ENCODE peak calls at places on chromosomes 7 and 10, in seven cellular contexts. S is GM12891, K is H1, Z is SK-N-SH, C is K562, Q is HepG2, V is GM12878. T is an unnamed sample.

GRCh38 chr7:34315032-34315431 is 343.0 kb upstream of the NPSR1 start:
- DNase-seq in S (no peak), K (no peak), Z (no peak), C (no peak), Q (no peak), V (no peak), T (no peak)

GRCh38 chr10:79407811-79408795 is 37.3 kb downstream of the ZCCHC24 start:
- DNase-seq in S (no peak), K (no peak), Z (peak; percentile 92), C (no peak), Q (no peak), V (no peak), T (no peak)

GRCh38 chr10:110455440-110455839 is 42.3 kb upstream of the DUSP5 start:
- DNase-seq in S (no peak), K (no peak), Z (no peak), C (no peak), Q (no peak), V (no peak), T (no peak)

GRCh38 chr10:35442006-35442405 is 105.7 kb downstream of the CCNY start:
- DNase-seq in S (no peak), K (no peak), Z (no peak), C (no peak), Q (no peak), V (no peak), T (no peak)

GRCh38 chr7:2825595-2826227 is 18.4 kb downstream of the GNA12 start:
- DNase-seq in S (no peak), K (no peak), Z (no peak), C (no peak), Q (no peak), V (no peak), T (no peak)

GRCh38 chr10:689433-690226 is at the start of gene DIP2C:
- DNase-seq in S (no peak), K (peak; percentile 71), Z (peak; percentile 99), C (no peak), Q (peak; percentile 16), V (no peak), T (no peak)

GRCh38 chr10:100642295-100642994 is 102.9 kb upstream of the PAX2 start:
- DNase-seq in S (no peak), K (no peak), Z (no peak), C (no peak), Q (no peak), V (no peak), T (no peak)

GRCh38 chr7:98827258-98827657 is 42.6 kb downstream of the TMEM130 start:
- DNase-seq in S (no peak), K (no peak), Z (no peak), C (no peak), Q (no peak), V (no peak), T (no peak)

GRCh38 chr7:485188-486081 is 34.2 kb downstream of the PDGFA start:
- DNase-seq in S (no peak), K (no peak), Z (no peak), C (peak; percentile 60), Q (no peak), V (no peak), T (no peak)

GRCh38 chr7:24981544-24981951 is 1.6 kb upstream of the OSBPL3 start:
- DNase-seq in S (no peak), K (peak; percentile 56), Z (peak; percentile 70), C (no peak), Q (no peak), V (no peak), T (no peak)

GRCh38 chr10:77634939-77635338 is 2.7 kb downstream of the KCNMA1 start:
- DNase-seq in S (no peak), K (no peak), Z (no peak), C (no peak), Q (no peak), V (no peak), T (no peak)

GRCh38 chr10:4062072-4062471 is 277.1 kb upstream of the KLF6 start:
- DNase-seq in S (no peak), K (no peak), Z (no peak), C (no peak), Q (no peak), V (no peak), T (no peak)

GRCh38 chr7:49297958-49298357 is 373.6 kb downstream of the CDC14C start:
- DNase-seq in S (no peak), K (no peak), Z (no peak), C (no peak), Q (no peak), V (no peak), T (no peak)

GRCh38 chr10:88205842-88206446 is 342.5 kb downstream of the PTEN start:
- DNase-seq in S (no peak), K (no peak), Z (no peak), C (no peak), Q (no peak), V (peak; percentile 26), T (no peak)

GRCh38 chr10:131243076-131243475 is 68.4 kb downstream of the TCERG1L start:
- DNase-seq in S (no peak), K (no peak), Z (no peak), C (no peak), Q (no peak), V (no peak), T (no peak)

GRCh38 chr7:31373337-31374289 is 33.1 kb upstream of the NEUROD6 start:
- DNase-seq in S (peak; percentile 22), K (peak; percentile 76), Z (peak; percentile 52), C (peak; percentile 54), Q (peak; percentile 34), V (no peak), T (peak; percentile 20)

GRCh38 chr7:50657341-50657873 is 92.2 kb upstream of the DDC start:
- DNase-seq in S (no peak), K (no peak), Z (no peak), C (no peak), Q (no peak), V (no peak), T (no peak)

GRCh38 chr10:47115322-47115721 is 184.7 kb upstream of the GDF10 start:
- DNase-seq in S (no peak), K (peak; percentile 26), Z (no peak), C (no peak), Q (no peak), V (no peak), T (no peak)

DNA sequence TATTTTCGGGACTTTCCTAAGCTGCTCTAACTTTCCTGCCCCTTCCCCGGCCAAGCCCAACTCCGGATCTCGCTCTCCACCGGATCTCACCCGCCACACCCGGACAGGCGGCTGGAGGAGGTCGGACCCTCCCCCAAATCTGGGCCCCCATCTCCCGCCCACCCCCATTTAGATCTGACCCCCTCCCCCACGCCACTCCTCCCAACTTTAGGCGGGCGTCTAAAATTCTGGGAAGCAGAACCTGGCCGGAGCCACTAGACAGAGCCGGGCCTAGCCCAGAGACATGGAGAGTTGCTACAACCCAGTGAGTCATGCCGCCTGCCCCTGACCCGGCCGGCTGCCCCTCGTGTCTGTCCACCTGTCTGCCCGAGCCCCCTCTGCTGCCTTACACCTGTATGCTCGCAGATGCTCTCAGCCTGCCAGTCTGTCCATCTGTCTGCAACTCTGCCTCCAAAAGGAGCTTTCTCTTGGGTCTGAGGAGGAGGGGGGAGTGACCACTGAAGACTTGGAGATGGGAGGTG is at the start of gene NFKB2:
- DNase-seq in S (no peak), K (no peak), Z (peak; percentile 42), C (no peak), Q (no peak), V (no peak), T (no peak)
- TF ChIP-seq TAF1 in S (peak; percentile 10), K (peak; percentile 33), Z (no peak), C (no peak), Q (no peak), V (peak; percentile 59), T (peak; percentile 26)

DNA sequence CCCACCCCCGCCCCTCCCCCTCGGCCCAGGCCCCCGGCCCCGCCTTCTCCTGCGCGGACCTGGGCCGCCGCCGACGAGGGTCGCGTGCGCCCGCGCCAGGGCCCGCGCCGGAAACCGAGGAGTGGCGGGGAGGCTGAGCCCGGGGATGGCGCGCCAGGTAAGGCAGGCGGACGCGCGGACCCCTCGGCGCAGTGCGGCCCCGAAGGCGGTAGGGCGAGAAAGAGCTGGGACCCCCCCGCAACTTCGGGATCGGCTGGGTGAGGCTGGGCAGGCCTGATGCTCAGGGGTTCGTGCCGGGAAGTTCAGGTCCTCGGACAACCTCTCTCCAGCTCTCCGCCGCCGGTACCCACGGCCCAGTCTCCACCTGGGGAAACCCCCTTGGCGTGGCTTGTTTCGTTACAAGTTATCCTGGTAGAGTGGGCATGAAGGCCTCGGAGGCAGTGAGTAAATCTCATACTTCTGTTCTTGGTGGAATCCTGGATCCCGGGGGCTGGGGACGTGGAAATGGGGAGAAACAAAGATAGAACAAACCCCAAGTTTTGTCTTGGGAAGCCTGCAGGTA is 58.4 kb downstream of the ZNF467 start:
- DNase-seq in S (no peak), K (no peak), Z (no peak), C (no peak), Q (no peak), V (no peak), T (no peak)
- TF ChIP-seq POLR2AphosphoS5 in S (no peak), K (peak; percentile 68), Z (no peak), C (peak; percentile 17), Q (no peak), V (no peak), T (no peak)

GRCh38 chr10:68559872-68560200 is 301 bp upstream of the TET1 start:
- DNase-seq in S (no peak), K (no peak), Z (no peak), C (no peak), Q (no peak), V (no peak), T (no peak)
- TF ChIP-seq TAF1 in S (no peak), K (no peak), Z (no peak), C (no peak), Q (no peak), V (no peak), T (no peak)

GRCh38 chr10:132407243-132407746 is 10.3 kb downstream of the PWWP2B start:
- DNase-seq in S (no peak), K (no peak), Z (peak; percentile 53), C (no peak), Q (peak; percentile 58), V (no peak), T (no peak)

GRCh38 chr10:132408823-132409666 is 12.0 kb downstream of the PWWP2B start:
- DNase-seq in S (no peak), K (no peak), Z (no peak), C (no peak), Q (no peak), V (no peak), T (no peak)

GRCh38 chr10:132408367-132408781 is 11.4 kb downstream of the PWWP2B start:
- DNase-seq in S (no peak), K (no peak), Z (no peak), C (no peak), Q (no peak), V (no peak), T (no peak)

GRCh38 chr10:132406750-132407149 is 9.8 kb downstream of the PWWP2B start:
- DNase-seq in S (no peak), K (no peak), Z (no peak), C (no peak), Q (no peak), V (no peak), T (no peak)

DNA sequence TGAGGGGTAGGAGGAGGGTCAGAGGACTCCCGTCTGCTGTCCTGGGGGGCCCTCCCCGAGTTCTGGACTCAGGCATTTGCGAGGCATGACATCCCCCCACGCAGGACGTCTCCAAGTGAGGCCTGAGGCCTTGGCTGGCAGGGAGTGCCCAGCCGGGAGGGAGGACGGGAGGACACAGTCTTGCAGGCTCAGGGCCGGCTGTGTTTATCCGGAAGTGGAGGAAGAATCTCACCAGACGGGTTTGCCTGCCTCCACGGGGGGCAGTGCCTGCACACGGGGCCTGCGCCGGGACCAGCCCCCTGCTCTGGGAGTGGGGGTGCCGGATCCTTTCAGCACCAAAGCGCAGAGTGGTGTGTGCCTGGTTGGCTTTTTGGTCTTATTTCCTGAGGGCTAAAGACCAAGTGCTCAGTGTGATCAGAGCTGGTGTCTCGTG is 10.9 kb downstream of the PWWP2B start:
- DNase-seq in S (peak; percentile 62), K (peak; percentile 91), Z (peak; percentile 55), C (no peak), Q (no peak), V (no peak), T (no peak)
- TF ChIP-seq POLR2AphosphoS5 in S (no peak), K (peak; percentile 84), Z (no peak), C (no peak), Q (no peak), V (no peak), T (no peak)

T was measured in GM12892.